ENCODE peak calls at places on chromosomes 12 and 14, in eight cellular contexts. One of them, this sample, is unnamed.

GRCh38 chr12:109842021-109842420 is 8.8 kb upstream of the TRPV4 start:
- DNase-seq in ascending aorta: no peak
- DNase-seq in breast epithelium: no peak
- DNase-seq in dorsolateral prefrontal cortex: no peak
- DNase-seq in brain microvascular endothelial cell: no peak
- DNase-seq in upper lobe of right lung: no peak
- DNase-seq in mammary epithelial cell: no peak
- DNase-seq in AG04450: no peak
- DNase-seq in this sample: no peak

GRCh38 chr14:24233538-24233866 is 773 bp downstream of the GMPR2 start:
- DNase-seq in ascending aorta: no peak
- DNase-seq in breast epithelium: no peak
- DNase-seq in dorsolateral prefrontal cortex: no peak
- DNase-seq in brain microvascular endothelial cell: no peak
- DNase-seq in upper lobe of right lung: no peak
- DNase-seq in mammary epithelial cell: peak; percentile 17
- DNase-seq in AG04450: no peak
- DNase-seq in this sample: peak; percentile 36

GRCh38 chr12:9221476-9221875 is 13.3 kb upstream of the PZP start:
- DNase-seq in ascending aorta: no peak
- DNase-seq in breast epithelium: no peak
- DNase-seq in dorsolateral prefrontal cortex: no peak
- DNase-seq in brain microvascular endothelial cell: no peak
- DNase-seq in upper lobe of right lung: no peak
- DNase-seq in mammary epithelial cell: peak; percentile 79
- DNase-seq in AG04450: no peak
- DNase-seq in this sample: peak; percentile 64

GRCh38 chr12:49201595-49202295 is 12.9 kb upstream of the TUBA1A start:
- DNase-seq in ascending aorta: peak; percentile 55
- DNase-seq in breast epithelium: peak; percentile 40
- DNase-seq in dorsolateral prefrontal cortex: no peak
- DNase-seq in brain microvascular endothelial cell: peak; percentile 92
- DNase-seq in upper lobe of right lung: no peak
- DNase-seq in mammary epithelial cell: peak; percentile 80
- DNase-seq in AG04450: no peak
- DNase-seq in this sample: no peak

GRCh38 chr12:97047361-97047760 is 140.3 kb downstream of the NEDD1 start:
- DNase-seq in ascending aorta: no peak
- DNase-seq in breast epithelium: no peak
- DNase-seq in dorsolateral prefrontal cortex: no peak
- DNase-seq in brain microvascular endothelial cell: no peak
- DNase-seq in upper lobe of right lung: no peak
- DNase-seq in mammary epithelial cell: no peak
- DNase-seq in AG04450: no peak
- DNase-seq in this sample: no peak

GRCh38 chr14:89618821-89619551 is 202.0 kb upstream of the FOXN3 start:
- DNase-seq in ascending aorta: peak; percentile 83
- DNase-seq in breast epithelium: no peak
- DNase-seq in dorsolateral prefrontal cortex: no peak
- DNase-seq in brain microvascular endothelial cell: peak; percentile 41
- DNase-seq in upper lobe of right lung: peak; percentile 87
- DNase-seq in mammary epithelial cell: peak; percentile 41
- DNase-seq in AG04450: no peak
- DNase-seq in this sample: peak; percentile 69

GRCh38 chr14:88799522-88799921 is 6.8 kb upstream of the EML5 start:
- DNase-seq in ascending aorta: no peak
- DNase-seq in breast epithelium: no peak
- DNase-seq in dorsolateral prefrontal cortex: no peak
- DNase-seq in brain microvascular endothelial cell: no peak
- DNase-seq in upper lobe of right lung: no peak
- DNase-seq in mammary epithelial cell: no peak
- DNase-seq in AG04450: no peak
- DNase-seq in this sample: no peak

GRCh38 chr12:53868516-53868986 is 70.1 kb upstream of the HOXC13 start:
- DNase-seq in ascending aorta: no peak
- DNase-seq in breast epithelium: no peak
- DNase-seq in dorsolateral prefrontal cortex: no peak
- DNase-seq in brain microvascular endothelial cell: no peak
- DNase-seq in upper lobe of right lung: no peak
- DNase-seq in mammary epithelial cell: no peak
- DNase-seq in AG04450: no peak
- DNase-seq in this sample: no peak

GRCh38 chr12:55716582-55717396 is 943 bp downstream of the BLOC1S1 start:
- DNase-seq in ascending aorta: no peak
- DNase-seq in breast epithelium: no peak
- DNase-seq in dorsolateral prefrontal cortex: no peak
- DNase-seq in brain microvascular endothelial cell: no peak
- DNase-seq in upper lobe of right lung: no peak
- DNase-seq in mammary epithelial cell: no peak
- DNase-seq in AG04450: no peak
- DNase-seq in this sample: peak; percentile 20

GRCh38 chr14:34619399-34619920 is 10.5 kb downstream of the SNX6 start:
- DNase-seq in ascending aorta: no peak
- DNase-seq in breast epithelium: no peak
- DNase-seq in dorsolateral prefrontal cortex: no peak
- DNase-seq in brain microvascular endothelial cell: no peak
- DNase-seq in upper lobe of right lung: no peak
- DNase-seq in mammary epithelial cell: no peak
- DNase-seq in AG04450: no peak
- DNase-seq in this sample: no peak

GRCh38 chr12:17992002-17992656 is 97.9 kb downstream of the RERGL start:
- DNase-seq in ascending aorta: no peak
- DNase-seq in breast epithelium: no peak
- DNase-seq in dorsolateral prefrontal cortex: no peak
- DNase-seq in brain microvascular endothelial cell: peak; percentile 51
- DNase-seq in upper lobe of right lung: no peak
- DNase-seq in mammary epithelial cell: peak; percentile 19
- DNase-seq in AG04450: no peak
- DNase-seq in this sample: peak; percentile 17

GRCh38 chr14:90301580-90302181 is 30.1 kb downstream of the NRDE2 start:
- DNase-seq in ascending aorta: no peak
- DNase-seq in breast epithelium: no peak
- DNase-seq in dorsolateral prefrontal cortex: no peak
- DNase-seq in brain microvascular endothelial cell: peak; percentile 45
- DNase-seq in upper lobe of right lung: no peak
- DNase-seq in mammary epithelial cell: peak; percentile 25
- DNase-seq in AG04450: peak; percentile 41
- DNase-seq in this sample: peak; percentile 30

GRCh38 chr14:53784688-53785087 is 171.9 kb downstream of the BMP4 start:
- DNase-seq in ascending aorta: no peak
- DNase-seq in breast epithelium: no peak
- DNase-seq in dorsolateral prefrontal cortex: no peak
- DNase-seq in brain microvascular endothelial cell: no peak
- DNase-seq in upper lobe of right lung: no peak
- DNase-seq in mammary epithelial cell: no peak
- DNase-seq in AG04450: no peak
- DNase-seq in this sample: no peak

GRCh38 chr12:15863258-15863835 is 18.8 kb upstream of the STRAP start:
- DNase-seq in ascending aorta: no peak
- DNase-seq in breast epithelium: no peak
- DNase-seq in dorsolateral prefrontal cortex: no peak
- DNase-seq in brain microvascular endothelial cell: no peak
- DNase-seq in upper lobe of right lung: no peak
- DNase-seq in mammary epithelial cell: no peak
- DNase-seq in AG04450: no peak
- DNase-seq in this sample: no peak

GRCh38 chr14:59417301-59417700 is 47.9 kb downstream of the GPR135 start:
- DNase-seq in ascending aorta: no peak
- DNase-seq in breast epithelium: no peak
- DNase-seq in dorsolateral prefrontal cortex: no peak
- DNase-seq in brain microvascular endothelial cell: no peak
- DNase-seq in upper lobe of right lung: no peak
- DNase-seq in mammary epithelial cell: no peak
- DNase-seq in AG04450: no peak
- DNase-seq in this sample: no peak

GRCh38 chr12:117231750-117232149 is 41.5 kb upstream of the FBXO21 start:
- DNase-seq in ascending aorta: no peak
- DNase-seq in breast epithelium: no peak
- DNase-seq in dorsolateral prefrontal cortex: no peak
- DNase-seq in brain microvascular endothelial cell: no peak
- DNase-seq in upper lobe of right lung: no peak
- DNase-seq in mammary epithelial cell: no peak
- DNase-seq in AG04450: no peak
- DNase-seq in this sample: no peak

GRCh38 chr12:112904571-112904970 is 2.2 kb upstream of the OAS1 start:
- DNase-seq in ascending aorta: no peak
- DNase-seq in breast epithelium: no peak
- DNase-seq in dorsolateral prefrontal cortex: no peak
- DNase-seq in brain microvascular endothelial cell: peak; percentile 16
- DNase-seq in upper lobe of right lung: no peak
- DNase-seq in mammary epithelial cell: no peak
- DNase-seq in AG04450: no peak
- DNase-seq in this sample: no peak

GRCh38 chr14:68364823-68365222 is 428.0 kb downstream of the ZFP36L1 start:
- DNase-seq in ascending aorta: no peak
- DNase-seq in breast epithelium: peak; percentile 57
- DNase-seq in dorsolateral prefrontal cortex: no peak
- DNase-seq in brain microvascular endothelial cell: no peak
- DNase-seq in upper lobe of right lung: no peak
- DNase-seq in mammary epithelial cell: no peak
- DNase-seq in AG04450: no peak
- DNase-seq in this sample: no peak

GRCh38 chr14:52641745-52642144 is 53.6 kb downstream of the ERO1A start:
- DNase-seq in ascending aorta: no peak
- DNase-seq in breast epithelium: no peak
- DNase-seq in dorsolateral prefrontal cortex: no peak
- DNase-seq in brain microvascular endothelial cell: no peak
- DNase-seq in upper lobe of right lung: no peak
- DNase-seq in mammary epithelial cell: no peak
- DNase-seq in AG04450: no peak
- DNase-seq in this sample: no peak

GRCh38 chr14:103126873-103127304 is 3.6 kb downstream of the TNFAIP2 start:
- DNase-seq in ascending aorta: no peak
- DNase-seq in breast epithelium: no peak
- DNase-seq in dorsolateral prefrontal cortex: no peak
- DNase-seq in brain microvascular endothelial cell: no peak
- DNase-seq in upper lobe of right lung: peak; percentile 87
- DNase-seq in mammary epithelial cell: peak; percentile 78
- DNase-seq in AG04450: no peak
- DNase-seq in this sample: peak; percentile 55

GRCh38 chr12:5512585-5512970 is 80.7 kb downstream of the NTF3 start:
- DNase-seq in ascending aorta: peak; percentile 35
- DNase-seq in breast epithelium: peak; percentile 7
- DNase-seq in dorsolateral prefrontal cortex: no peak
- DNase-seq in brain microvascular endothelial cell: no peak
- DNase-seq in upper lobe of right lung: no peak
- DNase-seq in mammary epithelial cell: no peak
- DNase-seq in AG04450: no peak
- DNase-seq in this sample: no peak

GRCh38 chr12:97943359-97943758 is 480.8 kb downstream of the RMST start:
- DNase-seq in ascending aorta: no peak
- DNase-seq in breast epithelium: no peak
- DNase-seq in dorsolateral prefrontal cortex: no peak
- DNase-seq in brain microvascular endothelial cell: no peak
- DNase-seq in upper lobe of right lung: no peak
- DNase-seq in mammary epithelial cell: peak; percentile 27
- DNase-seq in AG04450: no peak
- DNase-seq in this sample: no peak

GRCh38 chr14:70664698-70665447 is 23.2 kb downstream of the TTC9 start:
- DNase-seq in ascending aorta: no peak
- DNase-seq in breast epithelium: peak; percentile 46
- DNase-seq in dorsolateral prefrontal cortex: no peak
- DNase-seq in brain microvascular endothelial cell: no peak
- DNase-seq in upper lobe of right lung: no peak
- DNase-seq in mammary epithelial cell: no peak
- DNase-seq in AG04450: no peak
- DNase-seq in this sample: no peak
- H3K27ac ChIP-seq in ascending aorta: no peak overlapping the region
- H3K27ac ChIP-seq in breast epithelium: peak overlapping the region; percentile 94
- H3K27ac ChIP-seq in dorsolateral prefrontal cortex: no peak overlapping the region
- H3K27ac ChIP-seq in brain microvascular endothelial cell: no peak overlapping the region
- H3K27ac ChIP-seq in upper lobe of right lung: peak overlapping the region; percentile 71
- H3K27ac ChIP-seq in mammary epithelial cell: no peak overlapping the region
- H3K27ac ChIP-seq in AG04450: no peak overlapping the region
- H3K27ac ChIP-seq in this sample: no peak overlapping the region

GRCh38 chr12:57090924-57091632 is 2.2 kb downstream of the NAB2 start:
- DNase-seq in ascending aorta: no peak
- DNase-seq in breast epithelium: no peak
- DNase-seq in dorsolateral prefrontal cortex: peak; percentile 66
- DNase-seq in brain microvascular endothelial cell: no peak
- DNase-seq in upper lobe of right lung: no peak
- DNase-seq in mammary epithelial cell: no peak
- DNase-seq in AG04450: no peak
- DNase-seq in this sample: no peak
- TF ChIP-seq CTCF in ascending aorta: peak; percentile 43
- TF ChIP-seq CTCF in breast epithelium: no peak
- TF ChIP-seq CTCF in dorsolateral prefrontal cortex: peak; percentile 17
- TF ChIP-seq CTCF in brain microvascular endothelial cell: peak; percentile 39
- TF ChIP-seq CTCF in upper lobe of right lung: no peak
- TF ChIP-seq CTCF in mammary epithelial cell: peak; percentile 30
- TF ChIP-seq CTCF in AG04450: peak; percentile 19
- TF ChIP-seq CTCF in this sample: no peak

GRCh38 chr12:130818381-130819247 is 20.4 kb downstream of the STX2 start:
- DNase-seq in ascending aorta: peak; percentile 75
- DNase-seq in breast epithelium: peak; percentile 22
- DNase-seq in dorsolateral prefrontal cortex: peak; percentile 33
- DNase-seq in brain microvascular endothelial cell: no peak
- DNase-seq in upper lobe of right lung: peak; percentile 90
- DNase-seq in mammary epithelial cell: peak; percentile 28
- DNase-seq in AG04450: no peak
- DNase-seq in this sample: peak; percentile 87
- H3K27ac ChIP-seq in ascending aorta: no peak overlapping the region
- H3K27ac ChIP-seq in breast epithelium: peak overlapping the region; percentile 48
- H3K27ac ChIP-seq in dorsolateral prefrontal cortex: peak overlapping the region; percentile 57
- H3K27ac ChIP-seq in brain microvascular endothelial cell: no peak overlapping the region
- H3K27ac ChIP-seq in upper lobe of right lung: peak overlapping the region; percentile 4
- H3K27ac ChIP-seq in mammary epithelial cell: no peak overlapping the region
- H3K27ac ChIP-seq in AG04450: no peak overlapping the region
- H3K27ac ChIP-seq in this sample: peak overlapping the region; percentile 77

GRCh38 chr12:23127701-23128100 is 502.7 kb downstream of the ETNK1 start:
- DNase-seq in ascending aorta: no peak
- DNase-seq in breast epithelium: no peak
- DNase-seq in dorsolateral prefrontal cortex: no peak
- DNase-seq in brain microvascular endothelial cell: no peak
- DNase-seq in upper lobe of right lung: no peak
- DNase-seq in mammary epithelial cell: no peak
- DNase-seq in AG04450: no peak
- DNase-seq in this sample: no peak

GRCh38 chr12:23128462-23128861 is 503.5 kb downstream of the ETNK1 start:
- DNase-seq in ascending aorta: no peak
- DNase-seq in breast epithelium: no peak
- DNase-seq in dorsolateral prefrontal cortex: no peak
- DNase-seq in brain microvascular endothelial cell: no peak
- DNase-seq in upper lobe of right lung: no peak
- DNase-seq in mammary epithelial cell: no peak
- DNase-seq in AG04450: no peak
- DNase-seq in this sample: no peak

GRCh38 chr12:23132357-23132756 is 507.4 kb downstream of the ETNK1 start:
- DNase-seq in ascending aorta: no peak
- DNase-seq in breast epithelium: no peak
- DNase-seq in dorsolateral prefrontal cortex: no peak
- DNase-seq in brain microvascular endothelial cell: no peak
- DNase-seq in upper lobe of right lung: no peak
- DNase-seq in mammary epithelial cell: no peak
- DNase-seq in AG04450: no peak
- DNase-seq in this sample: no peak

DNA sequence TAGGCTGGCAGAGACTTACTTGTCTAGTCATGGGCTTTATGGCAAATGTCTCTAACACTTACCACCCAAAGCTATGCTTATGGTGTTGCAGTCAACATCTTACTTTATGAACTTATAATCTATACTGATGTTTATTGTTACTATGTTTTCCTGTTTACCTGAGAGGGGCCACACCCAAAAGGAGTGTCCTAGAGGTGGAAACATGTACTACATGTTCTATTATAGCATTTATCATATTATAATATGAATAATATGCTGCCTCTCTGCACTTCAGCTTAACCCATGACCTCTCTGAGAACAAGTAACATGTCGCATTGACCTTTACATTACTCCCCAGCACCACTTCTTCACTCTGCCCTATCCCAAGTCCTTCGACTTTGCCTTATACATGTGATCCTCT is 501.8 kb downstream of the ETNK1 start:
- DNase-seq in ascending aorta: no peak
- DNase-seq in breast epithelium: no peak
- DNase-seq in dorsolateral prefrontal cortex: no peak
- DNase-seq in brain microvascular endothelial cell: no peak
- DNase-seq in upper lobe of right lung: no peak
- DNase-seq in mammary epithelial cell: no peak
- DNase-seq in AG04450: no peak
- DNase-seq in this sample: no peak
- TF ChIP-seq CTCF in ascending aorta: no peak
- TF ChIP-seq CTCF in breast epithelium: no peak
- TF ChIP-seq CTCF in dorsolateral prefrontal cortex: no peak
- TF ChIP-seq CTCF in brain microvascular endothelial cell: no peak
- TF ChIP-seq CTCF in upper lobe of right lung: no peak
- TF ChIP-seq CTCF in mammary epithelial cell: no peak
- TF ChIP-seq CTCF in AG04450: no peak
- TF ChIP-seq CTCF in this sample: no peak